ENCODE peak calls at places on chromosome 18, in four cellular contexts. One of them, this sample, is unnamed.

GRCh38 chr18:61972389-61973264 is 79.8 kb upstream of the RNF152 start:
- DNase-seq in pancreas: no peak
- DNase-seq in GM23248: no peak
- DNase-seq in stimulated activated CD8-positive, alpha-beta memory T cell treated with anti-CD3 and anti-CD28 coated beads, Interleukin-12 subunit alpha, Interleukin-12 subunit beta, amount 100 ng/mL, for 1 hour: no peak
- DNase-seq in this sample: no peak

GRCh38 chr18:28015671-28016070 is 161.3 kb downstream of the CDH2 start:
- DNase-seq in pancreas: no peak
- DNase-seq in GM23248: no peak
- DNase-seq in stimulated activated CD8-positive, alpha-beta memory T cell treated with anti-CD3 and anti-CD28 coated beads, Interleukin-12 subunit alpha, Interleukin-12 subunit beta, amount 100 ng/mL, for 1 hour: no peak
- DNase-seq in this sample: no peak

GRCh38 chr18:23354625-23355024 is 98.5 kb upstream of the RIOK3 start:
- DNase-seq in pancreas: no peak
- DNase-seq in GM23248: peak
- DNase-seq in stimulated activated CD8-positive, alpha-beta memory T cell treated with anti-CD3 and anti-CD28 coated beads, Interleukin-12 subunit alpha, Interleukin-12 subunit beta, amount 100 ng/mL, for 1 hour: no peak
- DNase-seq in this sample: no peak

GRCh38 chr18:55407191-55407590 is 180.8 kb downstream of the TCF4 start:
- DNase-seq in pancreas: no peak
- DNase-seq in stimulated activated CD8-positive, alpha-beta memory T cell treated with anti-CD3 and anti-CD28 coated beads, Interleukin-12 subunit alpha, Interleukin-12 subunit beta, amount 100 ng/mL, for 1 hour: no peak
- DNase-seq in GM23248: no peak
- DNase-seq in this sample: no peak

GRCh38 chr18:47701133-47701532 is 229.3 kb downstream of the SMAD2 start:
- DNase-seq in GM23248: no peak
- DNase-seq in stimulated activated CD8-positive, alpha-beta memory T cell treated with anti-CD3 and anti-CD28 coated beads, Interleukin-12 subunit alpha, Interleukin-12 subunit beta, amount 100 ng/mL, for 1 hour: no peak
- DNase-seq in pancreas: no peak
- DNase-seq in this sample: no peak

GRCh38 chr18:37019157-37019571 is 190.2 kb downstream of the KIAA1328 start:
- DNase-seq in pancreas: no peak
- DNase-seq in GM23248: peak
- DNase-seq in stimulated activated CD8-positive, alpha-beta memory T cell treated with anti-CD3 and anti-CD28 coated beads, Interleukin-12 subunit alpha, Interleukin-12 subunit beta, amount 100 ng/mL, for 1 hour: no peak
- DNase-seq in this sample: no peak

GRCh38 chr18:67308819-67309218 is 207.7 kb downstream of the DSEL start:
- DNase-seq in GM23248: no peak
- DNase-seq in pancreas: no peak
- DNase-seq in stimulated activated CD8-positive, alpha-beta memory T cell treated with anti-CD3 and anti-CD28 coated beads, Interleukin-12 subunit alpha, Interleukin-12 subunit beta, amount 100 ng/mL, for 1 hour: no peak
- DNase-seq in this sample: no peak

GRCh38 chr18:12828116-12829051 is 55.7 kb downstream of the PTPN2 start:
- DNase-seq in stimulated activated CD8-positive, alpha-beta memory T cell treated with anti-CD3 and anti-CD28 coated beads, Interleukin-12 subunit alpha, Interleukin-12 subunit beta, amount 100 ng/mL, for 1 hour: no peak
- DNase-seq in pancreas: no peak
- DNase-seq in GM23248: no peak
- DNase-seq in this sample: no peak

GRCh38 chr18:67776929-67777328 is 260.4 kb upstream of the DSEL start:
- DNase-seq in GM23248: peak
- DNase-seq in stimulated activated CD8-positive, alpha-beta memory T cell treated with anti-CD3 and anti-CD28 coated beads, Interleukin-12 subunit alpha, Interleukin-12 subunit beta, amount 100 ng/mL, for 1 hour: no peak
- DNase-seq in pancreas: no peak
- DNase-seq in this sample: no peak